ENCODE peak calls at places on chromosomes 12 and 14, in nine cellular contexts. G, J, W, Y, X, T, Z, L and O are unnamed samples.
A peak's percentile ranks its signal among the peaks of the same experiment; 100 is the strongest.

GRCh38 chr12:122172262-122172939 is 1.6 kb downstream of the IL31 start:
- DNase-seq in G (no peak), J (no peak), W (no peak), Y (no peak), X (no peak), T (no peak), Z (no peak), L (no peak), O (no peak)

GRCh38 chr12:81987351-81987750 is 228.2 kb upstream of the PPFIA2 start:
- DNase-seq in G (no peak), J (no peak), W (no peak), Y (no peak), X (no peak), T (no peak), Z (no peak), L (no peak), O (no peak)

GRCh38 chr12:17661250-17661649 is 428.7 kb downstream of the RERGL start:
- DNase-seq in G (no peak), J (no peak), W (no peak), Y (no peak), X (no peak), T (no peak), Z (no peak), L (no peak), O (no peak)

GRCh38 chr12:9344540-9344939 is 136.3 kb upstream of the PZP start:
- DNase-seq in G (no peak), J (no peak), W (no peak), Y (no peak), X (no peak), T (no peak), Z (no peak), L (no peak), O (no peak)

GRCh38 chr14:101082036-101082435 is 178.5 kb upstream of the RTL1 start:
- DNase-seq in G (no peak), J (peak; percentile 19), W (no peak), Y (no peak), X (no peak), T (no peak), Z (no peak), L (peak; percentile 91), O (no peak)

GRCh38 chr14:102590667-102591099 is 1.8 kb upstream of the RCOR1 start:
- DNase-seq in G (peak; percentile 84), J (peak; percentile 45), W (no peak), Y (peak; percentile 53), X (no peak), T (peak; percentile 26), Z (peak; percentile 66), L (no peak), O (peak; percentile 31)

GRCh38 chr12:124611559-124612391 is 44.4 kb upstream of the NCOR2 start:
- DNase-seq in G (no peak), J (no peak), W (no peak), Y (no peak), X (no peak), T (no peak), Z (no peak), L (no peak), O (no peak)

GRCh38 chr12:58288191-58288590 is 346.8 kb downstream of the ATP23 start:
- DNase-seq in G (no peak), J (no peak), W (no peak), Y (peak; percentile 9), X (no peak), T (no peak), Z (no peak), L (no peak), O (no peak)

GRCh38 chr14:35353409-35354172 is 51.0 kb downstream of the NFKBIA start:
- DNase-seq in G (peak; percentile 57), J (no peak), W (no peak), Y (no peak), X (no peak), T (no peak), Z (no peak), L (no peak), O (no peak)
- H3K9me3 ChIP-seq in G (no peaks in the 10 kb centered on the region), J (no peaks in the 10 kb centered on the region), W (no peaks in the 10 kb centered on the region), Y (no peaks in the 10 kb centered on the region), X (no peaks in the 10 kb centered on the region), T (no peaks in the 10 kb centered on the region), Z (no peaks in the 10 kb centered on the region), L (no peaks in the 10 kb centered on the region), O (no peaks in the 10 kb centered on the region)

GRCh38 chr14:76929927-76930326 is 98.6 kb downstream of the IRF2BPL start:
- DNase-seq in G (no peak), J (no peak), W (peak; percentile 82), Y (no peak), X (no peak), T (peak; percentile 33), Z (no peak), L (no peak), O (no peak)

GRCh38 chr14:76930549-76930948 is 98.0 kb downstream of the IRF2BPL start:
- DNase-seq in G (no peak), J (no peak), W (no peak), Y (no peak), X (no peak), T (no peak), Z (no peak), L (no peak), O (no peak)

GRCh38 chr14:76931629-76932402 is 96.7 kb downstream of the IRF2BPL start:
- DNase-seq in G (no peak), J (no peak), W (no peak), Y (no peak), X (no peak), T (no peak), Z (no peak), L (no peak), O (no peak)

GRCh38 chr14:76936483-76936882 is 92.0 kb downstream of the IRF2BPL start:
- DNase-seq in G (no peak), J (no peak), W (peak; percentile 86), Y (no peak), X (no peak), T (peak; percentile 41), Z (peak; percentile 75), L (no peak), O (no peak)

DNA sequence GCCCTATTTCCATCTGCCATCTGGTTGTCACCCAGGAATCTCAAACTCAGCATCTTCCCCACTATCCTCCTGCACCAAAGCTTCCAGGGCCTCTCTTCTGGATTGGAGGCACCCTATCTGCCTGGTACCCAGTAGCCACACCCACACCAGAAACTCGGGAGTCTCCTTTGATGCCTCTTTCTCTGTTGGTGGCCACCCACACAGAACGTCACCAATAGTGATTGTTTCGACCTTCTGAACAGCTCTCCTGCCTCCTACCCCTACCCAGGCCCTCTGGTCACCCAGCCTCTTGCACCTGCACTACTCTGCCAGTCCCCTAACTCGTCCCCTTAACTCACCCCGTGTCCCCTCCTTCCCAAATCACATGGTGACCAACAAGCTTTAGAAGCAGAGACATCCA is 95.0 kb downstream of the IRF2BPL start:
- DNase-seq in G (no peak), J (no peak), W (no peak), Y (no peak), X (no peak), T (no peak), Z (no peak), L (no peak), O (no peak)
- TF ChIP-seq EP300 in G (no peak), J (no peak), W (no peak), Y (no peak), X (no peak), T (no peak), Z (no peak), L (no peak), O (no peak)

GRCh38 chr14:20167091-20167490 is 23.6 kb upstream of the OR11G2 start:
- DNase-seq in G (no peak), J (no peak), W (no peak), Y (no peak), X (no peak), T (no peak), Z (no peak), L (no peak), O (no peak)
- H3K9me3 ChIP-seq in G (peaks cover 5% of the 10 kb centered on the region), J (peaks cover 31% of the 10 kb centered on the region), W (peaks cover 6% of the 10 kb centered on the region), Y (peaks cover 15% of the 10 kb centered on the region), X (peaks cover 16% of the 10 kb centered on the region), T (peaks cover 6% of the 10 kb centered on the region), Z (no peaks in the 10 kb centered on the region), L (peaks cover 23% of the 10 kb centered on the region), O (no peaks in the 10 kb centered on the region)

DNA sequence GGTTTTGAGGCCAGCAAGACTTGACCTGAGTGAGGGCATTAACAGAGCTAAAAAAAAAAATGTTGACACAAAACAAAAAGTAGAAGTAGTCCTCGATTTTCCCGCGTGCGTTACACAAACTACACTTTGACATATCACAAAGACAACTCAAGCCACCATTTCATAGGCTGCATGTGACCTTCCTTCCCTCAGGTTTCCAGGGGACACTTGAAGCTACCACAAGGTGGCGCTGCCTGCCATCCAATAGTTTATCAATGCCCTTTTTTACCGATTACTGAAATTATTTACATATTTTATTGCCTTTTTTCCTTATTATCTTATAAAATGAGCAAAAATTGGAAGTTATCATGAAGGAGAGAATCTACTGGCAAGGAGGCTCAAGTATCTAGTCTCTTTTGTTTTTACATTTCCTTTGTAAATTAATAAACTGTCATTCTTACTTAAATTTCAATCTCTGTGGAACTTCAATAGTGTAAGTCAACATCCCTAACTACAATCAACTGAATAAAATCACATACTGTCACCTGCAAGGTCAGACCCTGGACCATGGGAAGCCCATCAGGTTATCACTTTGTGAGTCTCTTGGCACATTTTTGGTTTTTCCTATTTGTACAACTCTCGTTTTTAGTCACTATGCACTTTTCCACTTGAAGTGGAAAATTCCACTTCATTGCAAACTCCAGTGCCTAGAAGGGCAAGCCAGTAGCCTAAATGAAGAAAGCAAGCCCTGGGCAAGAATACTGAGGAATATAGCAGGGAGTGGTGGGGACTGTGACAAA is 84.6 kb upstream of the CPSF6 start:
- DNase-seq in G (peak; percentile 74), J (peak; percentile 80), W (peak; percentile 80), Y (peak; percentile 55), X (peak; percentile 72), T (peak; percentile 80), Z (peak; percentile 71), L (peak; percentile 93), O (peak; percentile 50)
- TF ChIP-seq EP300 in G (no peak), J (no peak), W (no peak), Y (no peak), X (no peak), T (no peak), Z (no peak), L (no peak), O (no peak)